ENCODE peak calls at places on chromosomes 5 and 9, in ten cellular contexts. Y is endothelial cell of umbilical vein, W is psoas muscle, O is right lobe of liver, G is GM23248, J is SJSA1, X is IMR-90, B is ovary, T is lung, V is MM.1S. N is an unnamed sample. For H3K9me3 and H3K27me3, the result is how much of the 10 kb centered on the place peaks cover.

GRCh38 chr5:138936225-138936967 is 61.3 kb upstream of the LRRTM2 start:
- DNase-seq in Y (peak), W (peak), O (no peak), G (no peak), J (no peak), X (no peak), B (no peak), T (no peak), V (no peak), N (no peak)

GRCh38 chr5:134092875-134093274 is 21.6 kb upstream of the TCF7 start:
- DNase-seq in Y (no peak), W (no peak), O (no peak), G (no peak), J (no peak), X (peak), B (no peak), T (no peak), V (no peak), N (no peak)

GRCh38 chr9:2481216-2481615 is 140.4 kb upstream of the VLDLR start:
- DNase-seq in Y (no peak), W (no peak), O (no peak), G (no peak), J (no peak), X (no peak), B (no peak), T (no peak), V (no peak), N (no peak)

GRCh38 chr5:81506900-81507588 is 113.1 kb upstream of the ACOT12 start:
- DNase-seq in Y (peak), W (no peak), O (peak), G (peak), J (peak), X (peak), B (peak), T (peak), V (peak), N (no peak)

GRCh38 chr5:54883374-54884194 is 101.8 kb downstream of the ESM1 start:
- DNase-seq in Y (peak), W (peak), O (no peak), G (peak), J (no peak), X (peak), B (peak), T (peak), V (no peak), N (peak)

GRCh38 chr5:104170906-104171305 is 608.3 kb upstream of the NUDT12 start:
- DNase-seq in Y (no peak), W (no peak), O (no peak), G (no peak), J (no peak), X (no peak), B (no peak), T (no peak), V (no peak), N (no peak)

GRCh38 chr9:91785403-91785917 is 164.6 kb downstream of the ROR2 start:
- DNase-seq in Y (no peak), W (no peak), O (no peak), G (peak), J (no peak), X (no peak), B (no peak), T (no peak), V (no peak), N (no peak)

GRCh38 chr9:96304230-96304629 is 2.3 kb upstream of the HSD17B3 start:
- DNase-seq in Y (no peak), W (no peak), O (no peak), G (no peak), J (no peak), X (no peak), B (no peak), T (no peak), V (no peak), N (no peak)

GRCh38 chr5:77590347-77590746 is 48.2 kb downstream of the OTP start:
- DNase-seq in Y (no peak), W (no peak), O (no peak), G (no peak), J (no peak), X (no peak), B (no peak), T (no peak), V (no peak), N (no peak)

GRCh38 chr9:132288956-132289355 is 65.8 kb downstream of the SETX start:
- DNase-seq in Y (no peak), W (no peak), O (no peak), G (no peak), J (no peak), X (peak), B (no peak), T (no peak), V (no peak), N (no peak)

GRCh38 chr5:134111741-134112647 is 2.5 kb upstream of the TCF7 start:
- DNase-seq in Y (no peak), W (no peak), O (no peak), G (peak), J (peak), X (peak), B (no peak), T (no peak), V (no peak), N (no peak)

GRCh38 chr5:101977729-101978345 is 318.2 kb downstream of the SLCO4C1 start:
- DNase-seq in Y (peak), W (no peak), O (no peak), G (peak), J (peak), X (peak), B (no peak), T (no peak), V (peak), N (no peak)

DNA sequence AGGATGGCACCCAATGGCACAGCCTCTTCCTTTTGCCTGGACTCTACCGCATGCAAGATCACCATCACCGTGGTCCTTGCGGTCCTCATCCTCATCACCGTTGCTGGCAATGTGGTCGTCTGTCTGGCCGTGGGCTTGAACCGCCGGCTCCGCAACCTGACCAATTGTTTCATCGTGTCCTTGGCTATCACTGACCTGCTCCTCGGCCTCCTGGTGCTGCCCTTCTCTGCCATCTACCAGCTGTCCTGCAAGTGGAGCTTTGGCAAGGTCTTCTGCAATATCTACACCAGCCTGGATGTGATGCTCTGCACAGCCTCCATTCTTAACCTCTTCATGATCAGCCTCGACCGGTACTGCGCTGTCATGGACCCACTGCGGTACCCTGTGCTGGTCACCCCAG is 25.4 kb downstream of the HRH2 start:
- DNase-seq in Y (no peak), W (peak), O (no peak), G (no peak), J (no peak), X (no peak), B (no peak), T (no peak), V (no peak), N (peak)
- H3K9me3 ChIP-seq in Y (under half), W (under half), O (under half), G (under half), J (under half), X (under half), B (under half), T (under half), V (under half), N (under half)

GRCh38 chr9:37033141-37033540 is 927 bp downstream of the PAX5 start:
- DNase-seq in Y (no peak), W (no peak), O (no peak), G (no peak), J (no peak), X (no peak), B (no peak), T (no peak), V (no peak), N (no peak)
- H3K27me3 ChIP-seq in Y (half or more), W (half or more), O (half or more), G (half or more), J (half or more), X (half or more), B (under half), T (under half), V (half or more), N (under half)

GRCh38 chr5:131867524-131867923 is 70.7 kb upstream of the FNIP1 start:
- DNase-seq in Y (no peak), W (no peak), O (no peak), G (no peak), J (no peak), X (no peak), B (no peak), T (no peak), V (no peak), N (no peak)
- H3K9me3 ChIP-seq in Y (under half), W (under half), O (under half), G (under half), J (under half), X (under half), B (under half), T (under half), V (under half), N (under half)

GRCh38 chr9:137176302-137177182 is 4.7 kb upstream of the TMEM210 start:
- DNase-seq in Y (peak), W (no peak), O (no peak), G (peak), J (no peak), X (peak), B (no peak), T (no peak), V (peak), N (no peak)

GRCh38 chr9:137174722-137175293 is 3.0 kb upstream of the TMEM210 start:
- DNase-seq in Y (no peak), W (no peak), O (no peak), G (no peak), J (no peak), X (no peak), B (no peak), T (no peak), V (no peak), N (no peak)

GRCh38 chr9:137172907-137173794 is 1.3 kb upstream of the TMEM210 start:
- DNase-seq in Y (no peak), W (no peak), O (no peak), G (no peak), J (no peak), X (no peak), B (no peak), T (no peak), V (no peak), N (no peak)

GRCh38 chr9:137173795-137174664 is 2.2 kb upstream of the TMEM210 start:
- DNase-seq in Y (no peak), W (no peak), O (no peak), G (peak), J (no peak), X (no peak), B (no peak), T (no peak), V (no peak), N (no peak)

DNA sequence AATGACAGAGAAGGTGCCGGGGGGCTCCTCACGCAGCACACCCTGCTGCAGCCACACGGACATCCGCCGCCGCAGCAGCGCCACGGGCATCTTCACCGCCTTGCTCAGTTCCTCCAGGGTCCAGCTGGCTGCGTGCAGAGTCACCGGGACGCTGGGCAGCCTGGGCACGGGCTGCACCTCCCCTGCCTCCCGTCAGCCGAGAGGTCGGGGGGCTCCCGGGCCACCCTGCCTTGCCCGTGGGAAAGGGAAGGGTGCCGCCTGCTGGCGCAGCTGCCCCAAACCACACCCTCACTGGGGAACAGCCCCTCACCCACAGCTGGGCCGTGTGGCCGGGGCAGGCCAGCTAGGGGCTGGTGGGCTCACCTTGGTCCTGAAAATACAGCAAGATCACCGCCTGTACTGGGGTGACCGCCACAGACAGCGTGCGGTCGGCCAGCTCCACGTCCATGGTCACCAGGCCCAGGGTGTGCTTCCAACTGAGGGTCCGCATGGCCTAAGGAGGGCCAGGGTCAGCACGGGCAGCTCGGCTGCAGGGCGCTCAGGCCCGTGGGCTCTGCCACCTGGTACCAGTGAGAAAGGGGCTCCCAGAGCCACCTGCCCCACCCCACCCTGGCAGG is 3.6 kb upstream of the TMEM210 start:
- DNase-seq in Y (no peak), W (no peak), O (no peak), G (peak), J (no peak), X (no peak), B (no peak), T (no peak), V (no peak), N (no peak)
- H3K27me3 ChIP-seq in Y (under half), W (under half), O (under half), G (under half), J (under half), X (under half), B (under half), T (under half), V (under half), N (under half)

GRCh38 chr9:137015540-137015930 is 12.5 kb downstream of the ABCA2 start:
- DNase-seq in Y (no peak), W (no peak), O (no peak), G (no peak), J (no peak), X (no peak), B (no peak), T (no peak), V (no peak), N (no peak)
- H3K9me3 ChIP-seq in Y (under half), W (under half), O (under half), G (under half), J (under half), X (under half), B (under half), T (under half), V (under half), N (under half)

GRCh38 chr5:144352318-144352717 is 181.6 kb downstream of the KCTD16 start:
- DNase-seq in Y (no peak), W (no peak), O (no peak), G (no peak), J (no peak), X (no peak), B (no peak), T (no peak), V (no peak), N (no peak)
- H3K27me3 ChIP-seq in Y (under half), W (under half), O (under half), G (under half), J (under half), X (under half), B (under half), T (under half), V (under half), N (under half)

GRCh38 chr5:158388018-158388417 is 529.1 kb upstream of the CLINT1 start:
- DNase-seq in Y (no peak), W (no peak), O (no peak), G (no peak), J (no peak), X (no peak), B (no peak), T (no peak), V (no peak), N (no peak)

GRCh38 chr5:158392753-158393152 is 533.8 kb upstream of the CLINT1 start:
- DNase-seq in Y (peak), W (no peak), O (no peak), G (no peak), J (no peak), X (no peak), B (no peak), T (no peak), V (no peak), N (no peak)

GRCh38 chr5:158390556-158390955 is 531.6 kb upstream of the CLINT1 start:
- DNase-seq in Y (peak), W (no peak), O (no peak), G (peak), J (no peak), X (peak), B (no peak), T (no peak), V (no peak), N (no peak)

GRCh38 chr5:158387499-158387898 is 528.6 kb upstream of the CLINT1 start:
- DNase-seq in Y (no peak), W (no peak), O (no peak), G (no peak), J (no peak), X (no peak), B (no peak), T (no peak), V (no peak), N (no peak)

GRCh38 chr5:158389786-158390185 is 530.8 kb upstream of the CLINT1 start:
- DNase-seq in Y (no peak), W (no peak), O (no peak), G (no peak), J (no peak), X (no peak), B (no peak), T (no peak), V (no peak), N (no peak)
- H3K9me3 ChIP-seq in Y (under half), W (under half), O (under half), G (under half), J (under half), X (under half), B (under half), T (under half), V (under half), N (under half)

GRCh38 chr5:96661101-96661840 is 905 bp upstream of the CAST start:
- DNase-seq in Y (peak), W (peak), O (no peak), G (peak), J (peak), X (peak), B (peak), T (no peak), V (peak), N (no peak)
- H3K27me3 ChIP-seq in Y (under half), W (under half), O (under half), G (under half), J (under half), X (under half), B (under half), T (under half), V (under half), N (under half)

GRCh38 chr9:89278551-89278950 is 32.4 kb upstream of the CKS2 start:
- DNase-seq in Y (no peak), W (no peak), O (no peak), G (no peak), J (no peak), X (peak), B (no peak), T (no peak), V (no peak), N (no peak)

GRCh38 chr9:89277043-89277442 is 34.0 kb upstream of the CKS2 start:
- DNase-seq in Y (no peak), W (no peak), O (no peak), G (no peak), J (no peak), X (no peak), B (no peak), T (no peak), V (no peak), N (no peak)

GRCh38 chr9:89274838-89275237 is 36.2 kb upstream of the CKS2 start:
- DNase-seq in Y (no peak), W (no peak), O (no peak), G (peak), J (no peak), X (peak), B (no peak), T (no peak), V (no peak), N (no peak)

GRCh38 chr9:89277454-89277853 is 33.5 kb upstream of the CKS2 start:
- DNase-seq in Y (no peak), W (no peak), O (no peak), G (peak), J (no peak), X (peak), B (no peak), T (no peak), V (peak), N (no peak)

GRCh38 chr9:89273528-89274279 is 37.3 kb upstream of the CKS2 start:
- DNase-seq in Y (no peak), W (no peak), O (no peak), G (no peak), J (no peak), X (no peak), B (no peak), T (no peak), V (no peak), N (no peak)
- H3K9me3 ChIP-seq in Y (under half), W (under half), O (under half), G (under half), J (under half), X (under half), B (under half), T (under half), V (under half), N (under half)

DNA sequence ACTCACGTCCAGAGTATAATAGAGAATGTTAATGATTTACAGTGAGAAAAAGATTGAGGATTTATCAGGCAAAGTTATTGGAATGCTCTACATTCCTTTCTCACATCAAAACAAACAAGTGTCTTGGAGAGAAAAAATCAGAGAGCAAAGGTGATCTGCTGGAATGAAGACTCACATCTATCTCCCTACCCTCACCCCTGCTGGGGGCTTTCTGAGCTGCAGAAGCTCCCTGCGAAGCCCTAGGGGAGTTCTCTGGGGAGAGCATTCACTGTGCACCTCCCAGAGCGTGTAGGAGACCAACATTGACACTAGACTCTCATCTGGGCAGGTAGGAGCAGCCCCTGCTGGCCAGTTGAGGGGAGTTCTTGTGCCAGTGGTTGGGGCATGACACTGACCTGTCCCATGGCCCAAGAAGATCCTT is 76.6 kb upstream of the ADAMTS16 start:
- DNase-seq in Y (no peak), W (no peak), O (no peak), G (peak), J (no peak), X (no peak), B (no peak), T (no peak), V (no peak), N (no peak)
- H3K27me3 ChIP-seq in Y (under half), W (under half), O (under half), G (under half), J (under half), X (under half), B (under half), T (under half), V (under half), N (under half)

N was measured in aorta.